ENCODE peak calls at places on chromosome 1, in eight cellular contexts. C, J, W, Z, F, P, H and R are unnamed samples.

GRCh38 chr1:59481915-59482505 is 185.1 kb downstream of the FGGY start:
- DNase-seq in H (no peak), J (no peak), P (no peak), W (peak), Z (no peak), C (no peak), F (peak), R (peak)

GRCh38 chr1:213686983-213687382 is 300.8 kb upstream of the PROX1 start:
- DNase-seq in C (no peak), J (no peak), W (no peak), F (no peak), P (no peak), H (no peak), Z (no peak), R (no peak)

GRCh38 chr1:37724575-37724974 is 32.3 kb downstream of the CDCA8 start:
- DNase-seq in Z (no peak), H (no peak), J (no peak), C (no peak), W (no peak), P (no peak), F (no peak), R (no peak)

GRCh38 chr1:12615166-12615915 is 2.7 kb downstream of the DHRS3 start:
- DNase-seq in H (no peak), F (no peak), P (no peak), J (no peak), Z (no peak), W (no peak), C (no peak), R (no peak)

GRCh38 chr1:192506741-192507155 is 68.8 kb upstream of the RGS1 start:
- DNase-seq in Z (no peak), W (peak), P (peak), J (peak), C (peak), H (no peak), F (peak), R (no peak)

GRCh38 chr1:212700892-212701819 is 1.5 kb upstream of the BATF3 start:
- DNase-seq in C (peak), Z (no peak), J (peak), W (peak), P (no peak), H (peak), F (peak), R (peak)

GRCh38 chr1:37691497-37692077 is 729 bp upstream of the CDCA8 start:
- DNase-seq in F (peak), W (peak), H (peak), C (peak), Z (no peak), P (peak), J (peak), R (peak)

GRCh38 chr1:63821650-63822049 is 47.8 kb downstream of the ROR1 start:
- DNase-seq in W (peak), Z (no peak), F (peak), P (no peak), H (no peak), J (no peak), C (no peak), R (peak)

GRCh38 chr1:66022904-66023620 is 230.4 kb downstream of the PDE4B start:
- DNase-seq in H (no peak), F (peak), C (peak), W (peak), J (no peak), Z (no peak), P (no peak), R (no peak)

GRCh38 chr1:1422465-1423244 is 1.6 kb upstream of the ANKRD65 start:
- DNase-seq in P (no peak), Z (no peak), C (peak), F (peak), W (no peak), J (no peak), H (no peak), R (peak)

GRCh38 chr1:203149188-203149840 is 21.8 kb downstream of the ADORA1 start:
- DNase-seq in H (no peak), Z (no peak), P (no peak), C (no peak), F (no peak), W (no peak), J (no peak), R (no peak)

GRCh38 chr1:162206749-162207635 is 137.5 kb downstream of the NOS1AP start:
- DNase-seq in P (no peak), Z (no peak), F (no peak), C (peak), W (no peak), H (no peak), J (no peak), R (no peak)

GRCh38 chr1:8847990-8848389 is 30.5 kb downstream of the ENO1 start:
- DNase-seq in W (no peak), P (no peak), H (no peak), F (no peak), C (no peak), Z (no peak), J (no peak), R (no peak)

GRCh38 chr1:21911205-21912001 is 25.7 kb downstream of the HSPG2 start:
- DNase-seq in H (no peak), F (no peak), Z (no peak), P (no peak), W (peak), C (no peak), J (no peak), R (peak)

GRCh38 chr1:239550178-239550577 is 163.8 kb downstream of the CHRM3 start:
- DNase-seq in W (no peak), P (peak), H (no peak), Z (no peak), J (no peak), C (no peak), F (peak), R (no peak)

GRCh38 chr1:201883786-201884185 is 4.9 kb upstream of the SHISA4 start:
- DNase-seq in C (no peak), J (peak), F (peak), H (no peak), Z (no peak), W (peak), P (peak), R (no peak)